ENCODE peak calls at places on chromosomes 4 and X, in six cellular contexts. X is fibroblast of pulmonary artery, Z is A549, A is GM23338, D is BE2C, N is right atrium auricular region. E is an unnamed sample.

GRCh38 chr4:32962100-32962499 is 2241.9 kb downstream of the PCDH7 start:
- DNase-seq in A (no peak), X (no peak), Z (no peak), D (no peak), N (no peak), E (no peak)

GRCh38 chr4:16588651-16589050 is 309.8 kb downstream of the LDB2 start:
- DNase-seq in D (no peak), A (no peak), X (no peak), N (no peak), Z (no peak), E (no peak)

GRCh38 chr4:40238008-40238699 is 41.3 kb downstream of the RHOH start:
- DNase-seq in D (no peak), A (no peak), Z (no peak), N (no peak), X (no peak), E (no peak)

GRCh38 chrX:97685753-97686152 is 802.0 kb downstream of the RPA4 start:
- DNase-seq in N (no peak), Z (peak; percentile 39), A (peak; percentile 44), D (peak; percentile 12), X (peak; percentile 49), E (no peak)

GRCh38 chr4:44446801-44447562 is 1.6 kb downstream of the KCTD8 start:
- DNase-seq in D (no peak), Z (no peak), A (peak; percentile 39), X (no peak), N (no peak), E (no peak)

GRCh38 chr4:128573781-128574508 is 235.6 kb upstream of the JADE1 start:
- DNase-seq in A (peak; percentile 35), Z (peak; percentile 96), X (peak; percentile 83), D (no peak), N (no peak), E (no peak)

GRCh38 chrX:131729295-131729694 is 185.4 kb downstream of the OR13H1 start:
- DNase-seq in N (peak; percentile 92), X (no peak), Z (peak; percentile 46), D (no peak), A (no peak), E (no peak)

GRCh38 chr4:2497931-2498330 is 29.0 kb downstream of the RNF4 start:
- DNase-seq in Z (no peak), D (no peak), A (no peak), X (no peak), N (no peak), E (no peak)

GRCh38 chr4:815464-816146 is 10.3 kb downstream of the CPLX1 start:
- DNase-seq in Z (no peak), D (no peak), N (no peak), A (no peak), X (no peak), E (no peak)

GRCh38 chr4:94849901-94850300 is 92.1 kb downstream of the BMPR1B start:
- DNase-seq in Z (no peak), D (no peak), X (peak; percentile 11), N (no peak), A (no peak), E (no peak)

GRCh38 chr4:12124138-12124537 is 695.4 kb upstream of the HS3ST1 start:
- DNase-seq in N (no peak), D (no peak), X (no peak), A (no peak), Z (no peak), E (no peak)

GRCh38 chrX:22247169-22247568 is 25.5 kb upstream of the CBLL2 start:
- DNase-seq in Z (no peak), D (no peak), N (no peak), X (peak; percentile 17), A (no peak), E (no peak)

DNA sequence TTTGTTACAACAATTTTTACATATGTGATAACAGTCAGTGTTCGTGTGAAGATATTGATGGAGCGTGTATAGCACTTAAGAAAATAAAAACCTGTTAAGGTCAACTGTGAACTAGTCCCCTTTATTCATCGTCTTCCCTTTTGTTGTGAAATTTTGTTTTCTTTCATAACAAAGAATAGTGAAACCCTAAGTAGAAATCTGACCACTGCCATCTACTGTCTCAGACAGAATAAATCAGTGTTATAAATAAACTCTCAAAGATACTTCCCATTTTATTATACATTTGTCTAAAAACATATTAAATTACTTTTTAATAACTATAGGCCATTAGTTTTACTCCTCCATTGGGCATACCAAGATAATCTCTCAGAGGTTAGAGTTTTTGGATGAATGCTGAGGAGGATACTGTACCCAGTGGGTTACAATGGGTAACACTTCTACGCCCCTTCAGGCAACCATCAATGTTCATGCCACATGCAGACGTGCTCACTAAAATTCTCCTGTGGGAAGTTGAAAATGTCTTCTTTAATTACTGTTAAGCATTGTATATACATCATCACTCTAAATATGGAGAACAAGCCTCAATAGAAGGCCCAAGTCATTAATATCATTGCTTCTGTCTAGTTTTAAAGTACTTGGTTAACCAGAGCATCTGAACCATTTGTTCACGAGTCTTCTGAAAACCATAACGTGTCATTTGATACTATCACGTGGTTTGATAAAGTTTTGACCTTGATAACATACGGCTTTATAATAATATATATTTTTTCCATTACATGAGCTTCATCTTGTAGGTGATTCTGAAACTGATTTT is 171.2 kb downstream of the TMA16 start:
- DNase-seq in D (no peak), X (no peak), Z (no peak), N (no peak), A (no peak), E (no peak)
- H3K4me3 ChIP-seq in D (no peak overlapping the region), X (no peak overlapping the region), Z (no peak overlapping the region), N (no peak overlapping the region), A (no peak overlapping the region), E (no peak overlapping the region)

DNA sequence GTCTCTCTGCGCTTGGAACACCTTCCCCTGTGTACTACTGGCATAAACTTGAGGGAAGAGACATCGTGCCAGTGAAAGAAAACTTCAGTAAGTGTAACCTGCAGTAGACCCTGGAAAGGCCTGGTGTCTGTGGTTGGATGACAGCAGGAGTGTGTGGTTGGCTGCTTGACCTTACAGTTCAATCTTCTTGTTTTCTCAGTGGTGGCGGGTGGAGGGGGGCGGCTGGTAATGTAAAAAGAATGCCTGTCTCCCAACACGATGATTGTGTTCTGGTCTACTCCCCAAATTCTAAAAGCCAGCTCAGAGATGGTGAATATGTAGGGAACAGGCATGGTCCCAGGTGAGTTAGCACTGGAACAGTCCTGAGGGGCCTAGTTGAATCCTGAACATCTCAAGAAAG is 18.6 kb downstream of the PSMD10 start:
- DNase-seq in Z (no peak), X (no peak), N (no peak), D (no peak), A (no peak), E (no peak)
- H3K4me3 ChIP-seq in Z (no peak overlapping the region), X (no peak overlapping the region), N (no peak overlapping the region), D (no peak overlapping the region), A (no peak overlapping the region), E (no peak overlapping the region)

DNA sequence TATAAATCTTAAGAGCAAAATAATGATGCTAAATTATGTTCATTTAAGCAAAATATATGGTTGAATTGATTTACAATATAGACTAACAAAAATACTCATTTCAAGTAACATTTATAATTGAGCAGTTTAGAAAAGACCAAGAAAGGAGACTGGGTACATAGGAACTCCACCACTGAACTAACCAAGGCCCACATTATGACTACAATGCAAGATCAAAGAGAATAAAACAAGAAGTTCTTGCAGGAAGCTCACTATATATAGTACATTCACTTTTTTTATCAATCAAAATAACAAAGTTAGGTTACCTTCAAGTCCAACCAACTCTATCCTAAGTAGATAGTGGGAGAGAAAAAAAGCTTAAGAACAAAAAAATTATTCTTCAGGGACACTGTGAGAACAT is 8.0 kb downstream of the CHIC2 start:
- DNase-seq in N (no peak), D (no peak), Z (no peak), X (no peak), A (no peak), E (no peak)
- H3K4me3 ChIP-seq in N (no peak overlapping the region), D (no peak overlapping the region), Z (no peak overlapping the region), X (no peak overlapping the region), A (no peak overlapping the region), E (no peak overlapping the region)

DNA sequence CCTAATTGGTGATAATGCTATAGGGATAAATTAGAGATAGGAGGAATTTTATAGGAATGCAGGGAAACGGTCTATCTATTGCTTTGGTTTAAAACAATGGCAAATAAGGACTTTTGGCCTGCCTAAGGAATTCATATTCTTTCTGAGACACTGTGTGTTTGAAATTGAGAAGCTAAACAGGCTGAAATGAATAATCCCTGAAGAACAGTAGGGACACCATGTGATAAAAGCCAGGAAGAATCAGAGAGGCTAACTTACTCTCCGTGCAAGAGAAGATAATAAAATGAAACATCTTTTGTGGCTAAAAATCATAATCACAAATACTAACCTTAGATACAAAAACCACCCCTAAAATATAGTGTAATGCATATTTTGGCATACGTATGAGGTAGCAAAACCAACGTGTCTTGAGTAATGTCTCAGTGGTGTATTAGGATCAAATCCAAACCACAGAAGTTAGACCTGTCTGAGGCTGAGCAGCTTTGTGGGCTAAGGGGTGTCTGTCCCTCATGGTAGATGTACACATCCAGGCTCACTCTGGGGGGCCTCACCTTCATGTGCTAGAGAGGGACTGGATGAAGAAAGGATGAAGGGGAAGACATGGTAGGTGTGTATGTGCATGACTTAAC is 187.8 kb upstream of the TBC1D9 start:
- DNase-seq in D (no peak), A (no peak), N (no peak), Z (no peak), X (peak; percentile 71), E (no peak)
- H3K4me3 ChIP-seq in D (no peak overlapping the region), A (no peak overlapping the region), N (no peak overlapping the region), Z (no peak overlapping the region), X (no peak overlapping the region), E (no peak overlapping the region)

DNA sequence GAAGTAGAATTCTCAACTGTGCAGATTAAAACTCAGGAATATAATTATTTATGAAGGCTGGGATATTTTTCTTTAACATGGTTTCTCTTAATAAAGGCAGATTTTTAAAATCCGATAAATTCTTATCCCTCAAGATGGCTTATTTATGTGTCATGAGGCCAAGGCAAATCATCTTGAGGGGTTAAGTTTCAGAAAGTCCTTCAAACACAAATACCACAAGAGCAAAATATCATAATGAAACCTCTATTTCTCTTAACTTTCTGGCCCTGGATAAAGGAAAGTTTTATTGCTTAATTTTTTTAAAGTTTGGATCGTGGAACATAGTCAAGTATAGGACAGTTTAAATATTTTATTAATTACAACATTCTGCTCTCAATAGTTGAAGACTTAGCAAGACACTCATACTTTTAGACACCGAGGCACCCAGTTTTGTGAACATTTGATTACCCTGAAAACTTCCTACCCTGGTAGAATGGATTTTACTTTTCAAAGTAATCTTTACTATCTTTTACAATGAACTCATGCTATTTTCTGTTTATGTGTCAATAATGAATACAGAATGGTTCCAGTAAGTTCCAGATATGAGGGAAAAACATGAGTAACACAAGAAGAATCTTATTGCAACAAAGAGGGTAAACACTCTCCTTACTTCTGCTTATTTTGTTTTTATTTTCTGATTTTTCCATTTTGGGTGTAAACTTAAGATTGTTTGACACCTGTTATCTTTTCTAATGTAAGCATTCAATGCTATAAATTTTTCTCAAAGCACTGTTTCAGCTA is 200.7 kb upstream of the IL15 start:
- DNase-seq in X (peak; percentile 24), D (no peak), Z (no peak), N (no peak), A (no peak), E (no peak)
- H3K4me3 ChIP-seq in X (no peak overlapping the region), D (no peak overlapping the region), Z (no peak overlapping the region), N (no peak overlapping the region), A (no peak overlapping the region), E (no peak overlapping the region)

GRCh38 chr4:102438873-102439614 is 62.1 kb upstream of the NFKB1 start:
- DNase-seq in X (peak; percentile 99), A (peak; percentile 43), Z (peak; percentile 74), D (no peak), N (no peak), E (no peak)
- H3K4me3 ChIP-seq in X (peak overlapping the region; percentile 15), A (no peak overlapping the region), Z (no peak overlapping the region), D (no peak overlapping the region), N (no peak overlapping the region), E (no peak overlapping the region)

E was measured in vagina.